ENCODE peak calls at places on chromosome 9, in five cellular contexts. One of them, this sample, is unnamed.

GRCh38 chr9:5357431-5358105 is 17.9 kb upstream of the RLN1 start:
- DNase-seq in mesenchymal stem cell: no peak
- DNase-seq in neural crest cell: no peak
- DNase-seq in uterus: no peak
- DNase-seq in GM23248: no peak
- DNase-seq in this sample: no peak

GRCh38 chr9:128231638-128232568 is 28.7 kb downstream of the DNM1 start:
- DNase-seq in mesenchymal stem cell: no peak
- DNase-seq in uterus: no peak
- DNase-seq in neural crest cell: no peak
- DNase-seq in GM23248: peak; percentile 73
- DNase-seq in this sample: peak; percentile 32

GRCh38 chr9:108634669-108635462 is 220.9 kb downstream of the ACTL7B start:
- DNase-seq in uterus: no peak
- DNase-seq in neural crest cell: no peak
- DNase-seq in mesenchymal stem cell: no peak
- DNase-seq in GM23248: peak; percentile 88
- DNase-seq in this sample: no peak

GRCh38 chr9:37732086-37732744 is 21.4 kb upstream of the TRMT10B start:
- DNase-seq in GM23248: no peak
- DNase-seq in uterus: no peak
- DNase-seq in mesenchymal stem cell: no peak
- DNase-seq in neural crest cell: no peak
- DNase-seq in this sample: no peak

GRCh38 chr9:122806661-122807060 is 6.7 kb downstream of the OR1K1 start:
- DNase-seq in uterus: no peak
- DNase-seq in neural crest cell: no peak
- DNase-seq in GM23248: no peak
- DNase-seq in mesenchymal stem cell: no peak
- DNase-seq in this sample: no peak

GRCh38 chr9:113695901-113696300 is 180.2 kb upstream of the ZNF618 start:
- DNase-seq in uterus: no peak
- DNase-seq in neural crest cell: no peak
- DNase-seq in mesenchymal stem cell: no peak
- DNase-seq in GM23248: peak; percentile 30
- DNase-seq in this sample: no peak

GRCh38 chr9:91066856-91067255 is 265.2 kb downstream of the SYK start:
- DNase-seq in neural crest cell: no peak
- DNase-seq in mesenchymal stem cell: no peak
- DNase-seq in GM23248: no peak
- DNase-seq in uterus: no peak
- DNase-seq in this sample: no peak

GRCh38 chr9:106717686-106718085 is 145.3 kb upstream of the ZNF462 start:
- DNase-seq in neural crest cell: no peak
- DNase-seq in mesenchymal stem cell: peak; percentile 82
- DNase-seq in uterus: no peak
- DNase-seq in GM23248: peak; percentile 58
- DNase-seq in this sample: peak; percentile 75

This sample was measured in fibroblast of gingiva.